ENCODE peak calls at places on chromosomes 11 and 22, in seven cellular contexts. N is A549; W is dorsolateral prefrontal cortex; S is mesothelial cell of epicardium; M is mammary epithelial cell; X is CD8-positive, alpha-beta T cell; C is GM12865. G is an unnamed sample.

GRCh38 chr11:18789942-18790341 is 1.7 kb downstream of the PTPN5 start:
- DNase-seq in C (no peak), N (no peak), M (no peak), W (no peak), X (no peak), S (no peak), G (no peak)

GRCh38 chr11:10666556-10666955 is 27.0 kb downstream of the IRAG1 start:
- DNase-seq in N (no peak), M (peak; percentile 19), W (no peak), C (no peak), S (no peak), X (no peak), G (no peak)

GRCh38 chr11:128343870-128344269 is 243.5 kb downstream of the ETS1 start:
- DNase-seq in C (peak; percentile 16), S (no peak), X (no peak), M (peak; percentile 36), N (no peak), W (no peak), G (no peak)

GRCh38 chr11:101466352-101466751 is 117.5 kb downstream of the TRPC6 start:
- DNase-seq in X (no peak), S (no peak), W (no peak), N (no peak), C (no peak), M (no peak), G (no peak)

GRCh38 chr11:117096140-117096972 is 1.9 kb downstream of the SIK3 start:
- DNase-seq in S (no peak), W (peak; percentile 69), N (no peak), M (no peak), X (peak; percentile 57), C (peak; percentile 89), G (no peak)

GRCh38 chr11:88520391-88520790 is 182.9 kb upstream of the CTSC start:
- DNase-seq in W (no peak), X (no peak), S (no peak), C (no peak), M (peak; percentile 55), N (no peak), G (no peak)

GRCh38 chr11:824942-825341 is 2.8 kb upstream of the CRACR2B start:
- DNase-seq in C (no peak), S (no peak), N (no peak), X (no peak), W (no peak), M (no peak), G (no peak)

GRCh38 chr11:78022397-78023396 is at the start of gene KCTD14:
- DNase-seq in C (peak; percentile 12), W (no peak), X (no peak), S (no peak), M (peak; percentile 37), N (no peak), G (no peak)

GRCh38 chr22:21450320-21450831 is 16.8 kb upstream of the TMEM191C start:
- DNase-seq in W (peak; percentile 34), M (no peak), X (no peak), N (no peak), C (no peak), S (no peak), G (no peak)

DNA sequence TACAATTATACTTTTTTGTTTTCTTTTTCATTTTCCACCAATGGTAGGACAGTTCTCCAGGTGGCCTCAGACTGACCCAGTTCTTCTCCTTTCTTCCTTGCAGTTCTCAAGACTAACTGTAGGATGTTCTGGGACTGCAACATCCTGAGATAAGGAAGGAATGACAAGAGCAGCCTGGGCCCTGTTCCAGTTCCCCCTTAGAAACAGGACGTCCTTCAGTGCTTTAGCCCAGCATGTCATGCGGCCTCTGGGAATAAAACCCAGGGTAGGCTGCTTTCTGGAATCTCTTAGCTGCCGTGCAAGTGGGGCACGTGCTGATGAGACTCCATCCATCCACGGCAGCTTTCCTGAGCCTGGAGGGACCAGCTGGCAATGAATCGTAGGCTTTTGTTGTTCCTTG is 24.0 kb upstream of the CADM1 start:
- DNase-seq in M (no peak), X (no peak), W (no peak), S (no peak), N (no peak), C (no peak), G (no peak)
- TF ChIP-seq CTCF in M (no peak), X (no peak), W (no peak), S (no peak), N (no peak), C (no peak), G (no peak)

GRCh38 chr11:69013009-69013951 is at the start of gene MRGPRF:
- DNase-seq in W (peak; percentile 62), M (no peak), C (no peak), S (no peak), X (no peak), N (peak; percentile 40), G (peak; percentile 83)
- TF ChIP-seq CTCF in W (no peak), M (peak; percentile 33), C (no peak), S (no peak), X (no peak), N (no peak), G (no peak)

GRCh38 chr22:39311592-39312400 is 7.6 kb downstream of the RPL3 start:
- DNase-seq in X (no peak), N (no peak), M (no peak), W (no peak), S (no peak), C (peak; percentile 53), G (no peak)

GRCh38 chr22:39306456-39307361 is 12.7 kb downstream of the RPL3 start:
- DNase-seq in X (peak; percentile 63), W (no peak), M (no peak), S (no peak), N (no peak), C (peak; percentile 69), G (no peak)

GRCh38 chr22:39309881-39310714 is 9.3 kb downstream of the RPL3 start:
- DNase-seq in S (no peak), N (no peak), W (no peak), C (peak; percentile 45), X (no peak), M (peak; percentile 70), G (no peak)

GRCh38 chr22:39308614-39309363 is 10.6 kb downstream of the RPL3 start:
- DNase-seq in W (no peak), X (no peak), M (peak; percentile 89), S (no peak), N (peak; percentile 60), C (no peak), G (peak; percentile 62)

GRCh38 chr22:39309364-39309861 is 10.0 kb downstream of the RPL3 start:
- DNase-seq in M (peak; percentile 81), X (no peak), S (no peak), N (no peak), C (no peak), W (no peak), G (no peak)
- TF ChIP-seq CTCF in M (peak; percentile 71), X (no peak), S (no peak), N (no peak), C (peak; percentile 12), W (no peak), G (no peak)

GRCh38 chr11:110097459-110098012 is 4.3 kb downstream of the ZC3H12C start:
- DNase-seq in M (peak; percentile 38), W (no peak), X (no peak), S (no peak), N (no peak), C (no peak), G (no peak)

GRCh38 chr11:110096369-110096976 is 3.3 kb downstream of the ZC3H12C start:
- DNase-seq in M (no peak), X (no peak), N (no peak), C (no peak), S (no peak), W (no peak), G (no peak)

GRCh38 chr11:110095554-110095953 is 2.4 kb downstream of the ZC3H12C start:
- DNase-seq in X (no peak), M (peak; percentile 77), W (no peak), N (no peak), C (no peak), S (no peak), G (peak; percentile 36)

GRCh38 chr11:110100476-110101240 is 7.5 kb downstream of the ZC3H12C start:
- DNase-seq in S (no peak), C (no peak), M (no peak), N (no peak), X (no peak), W (no peak), G (no peak)

DNA sequence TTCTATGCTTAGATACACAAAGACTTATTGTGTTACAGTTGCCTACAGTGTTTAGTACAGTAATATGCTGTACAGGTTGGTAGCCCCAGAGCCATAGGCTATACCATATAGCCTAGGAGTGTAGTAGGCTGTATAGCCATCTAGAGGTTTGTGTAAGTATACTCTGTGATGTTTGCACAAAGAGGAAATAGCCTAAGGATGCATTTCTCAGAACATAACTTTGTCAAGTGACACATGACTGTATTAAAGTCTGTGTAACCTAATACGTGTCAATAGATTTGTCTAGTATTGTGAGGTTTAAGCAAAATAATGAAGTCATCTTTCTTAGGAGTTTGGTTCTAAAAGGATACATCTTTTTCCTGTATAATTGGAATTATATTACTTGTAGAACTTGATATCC is 5.5 kb downstream of the ZC3H12C start:
- DNase-seq in X (no peak), S (no peak), C (no peak), N (no peak), W (no peak), M (peak; percentile 40), G (no peak)
- TF ChIP-seq CTCF in X (no peak), S (no peak), C (peak; percentile 8), N (no peak), W (no peak), M (peak; percentile 20), G (no peak)

DNA sequence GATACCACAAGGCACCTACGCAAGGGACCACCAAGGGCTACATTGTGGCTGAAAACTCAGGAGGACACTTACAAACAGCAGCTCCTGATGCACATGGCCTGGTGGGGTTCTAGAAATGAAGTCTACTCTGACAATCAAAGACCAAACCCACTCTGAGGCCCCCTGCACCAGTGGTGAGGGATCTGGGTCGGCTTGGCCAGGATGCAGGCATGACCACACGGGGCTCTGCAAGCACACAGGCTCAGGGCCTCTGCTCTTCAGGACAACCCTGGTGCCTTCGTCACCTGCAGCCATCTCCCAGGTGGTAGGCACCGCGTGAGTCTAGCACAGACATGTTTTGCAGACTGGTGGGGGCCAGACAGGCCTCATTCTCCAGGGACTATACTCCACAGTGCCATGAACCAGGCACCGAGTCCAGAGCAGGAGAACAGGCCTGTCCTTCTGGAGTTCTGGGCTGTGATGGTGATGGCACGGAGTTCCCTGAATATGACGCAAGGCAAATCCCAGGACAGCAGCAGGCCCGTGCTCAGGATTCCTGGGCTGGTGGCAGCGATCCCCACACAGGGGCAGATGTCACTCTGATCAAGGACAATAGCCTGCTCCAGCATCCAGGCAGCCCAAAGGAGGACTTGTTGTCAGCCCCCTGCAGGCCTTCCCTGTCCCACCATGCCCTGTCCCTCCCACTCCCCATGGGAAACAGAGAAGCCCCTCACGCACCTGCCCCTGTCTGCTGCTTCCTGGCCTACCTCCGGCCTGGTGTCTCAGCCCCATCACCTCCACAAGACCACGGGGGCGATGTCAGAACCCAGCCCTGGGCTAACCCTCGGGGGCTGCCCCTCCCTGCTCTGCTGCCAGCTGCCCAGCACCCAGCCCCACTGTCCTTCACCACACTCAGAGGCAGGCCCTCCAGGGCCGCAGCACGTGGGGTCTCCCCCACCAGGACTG is 36.1 kb downstream of the GNB1L start:
- DNase-seq in M (no peak), S (no peak), N (no peak), X (no peak), W (peak; percentile 32), C (no peak), G (no peak)
- TF ChIP-seq CTCF in M (no peak), S (no peak), N (no peak), X (no peak), W (no peak), C (no peak), G (no peak)

G was measured in omental fat pad.